ENCODE peak calls at places on chromosomes 11 and 22, in five cellular contexts. One of them, this sample, is unnamed.

GRCh38 chr22:27731621-27732020 is 69.9 kb downstream of the MN1 start:
- DNase-seq in fibroblast of mammary gland: no peak
- DNase-seq in IMR-90: no peak
- DNase-seq in erythroblast: no peak
- DNase-seq in heart right ventricle: no peak
- DNase-seq in this sample: no peak

GRCh38 chr11:595400-595799 is 19.1 kb downstream of the PHRF1 start:
- DNase-seq in IMR-90: no peak
- DNase-seq in heart right ventricle: no peak
- DNase-seq in fibroblast of mammary gland: no peak
- DNase-seq in erythroblast: no peak
- DNase-seq in this sample: no peak

GRCh38 chr22:31173386-31174145 is 13.6 kb downstream of the RNF185 start:
- DNase-seq in erythroblast: no peak
- DNase-seq in fibroblast of mammary gland: peak; percentile 86
- DNase-seq in IMR-90: peak; percentile 95
- DNase-seq in heart right ventricle: no peak
- DNase-seq in this sample: peak; percentile 89

GRCh38 chr11:123218451-123218850 is 23.4 kb upstream of the CLMP start:
- DNase-seq in IMR-90: peak; percentile 44
- DNase-seq in erythroblast: no peak
- DNase-seq in heart right ventricle: no peak
- DNase-seq in fibroblast of mammary gland: no peak
- DNase-seq in this sample: peak; percentile 47

GRCh38 chr22:17781319-17782031 is 7.2 kb upstream of the BID start:
- DNase-seq in heart right ventricle: no peak
- DNase-seq in IMR-90: peak; percentile 94
- DNase-seq in erythroblast: peak; percentile 35
- DNase-seq in fibroblast of mammary gland: peak; percentile 80
- DNase-seq in this sample: peak; percentile 83

GRCh38 chr22:43996170-43996980 is 27.7 kb upstream of the PARVB start:
- DNase-seq in heart right ventricle: peak; percentile 64
- DNase-seq in erythroblast: no peak
- DNase-seq in IMR-90: no peak
- DNase-seq in fibroblast of mammary gland: no peak
- DNase-seq in this sample: no peak

GRCh38 chr22:39815882-39816395 is 77.6 kb downstream of the ENTHD1 start:
- DNase-seq in heart right ventricle: no peak
- DNase-seq in IMR-90: no peak
- DNase-seq in fibroblast of mammary gland: peak; percentile 42
- DNase-seq in erythroblast: no peak
- DNase-seq in this sample: no peak

GRCh38 chr11:114163231-114163631 is 103.7 kb downstream of the ZBTB16 start:
- DNase-seq in fibroblast of mammary gland: peak; percentile 95
- DNase-seq in heart right ventricle: no peak
- DNase-seq in IMR-90: peak; percentile 5
- DNase-seq in erythroblast: no peak
- DNase-seq in this sample: no peak

GRCh38 chr11:88810420-88811097 is 255.2 kb downstream of the GRM5 start:
- DNase-seq in fibroblast of mammary gland: no peak
- DNase-seq in heart right ventricle: no peak
- DNase-seq in erythroblast: no peak
- DNase-seq in IMR-90: no peak
- DNase-seq in this sample: no peak

GRCh38 chr22:38700271-38700788 is 413 bp downstream of the JOSD1 start:
- DNase-seq in fibroblast of mammary gland: peak; percentile 48
- DNase-seq in IMR-90: no peak
- DNase-seq in erythroblast: no peak
- DNase-seq in heart right ventricle: peak; percentile 78
- DNase-seq in this sample: peak; percentile 76

GRCh38 chr11:104968365-104968855 is at the start of gene CASP4:
- DNase-seq in erythroblast: peak; percentile 45
- DNase-seq in fibroblast of mammary gland: peak; percentile 85
- DNase-seq in IMR-90: peak; percentile 78
- DNase-seq in heart right ventricle: no peak
- DNase-seq in this sample: peak; percentile 87

GRCh38 chr11:33319965-33320813 is 63.0 kb downstream of the HIPK3 start:
- DNase-seq in fibroblast of mammary gland: no peak
- DNase-seq in IMR-90: no peak
- DNase-seq in erythroblast: peak; percentile 22
- DNase-seq in heart right ventricle: no peak
- DNase-seq in this sample: no peak

GRCh38 chr22:39643311-39644083 is 72.9 kb downstream of the CACNA1I start:
- DNase-seq in erythroblast: no peak
- DNase-seq in fibroblast of mammary gland: peak; percentile 33
- DNase-seq in heart right ventricle: no peak
- DNase-seq in IMR-90: peak; percentile 46
- DNase-seq in this sample: no peak

GRCh38 chr11:2804701-2805387 is 80.7 kb downstream of the CDKN1C start:
- DNase-seq in fibroblast of mammary gland: no peak
- DNase-seq in erythroblast: no peak
- DNase-seq in IMR-90: no peak
- DNase-seq in heart right ventricle: peak; percentile 48
- DNase-seq in this sample: no peak

GRCh38 chr11:76288166-76288978 is 82.1 kb upstream of the WNT11 start:
- DNase-seq in heart right ventricle: no peak
- DNase-seq in IMR-90: no peak
- DNase-seq in fibroblast of mammary gland: no peak
- DNase-seq in erythroblast: no peak
- DNase-seq in this sample: no peak

GRCh38 chr11:81165164-81165563 is 1568.5 kb downstream of the FAM181B start:
- DNase-seq in IMR-90: no peak
- DNase-seq in heart right ventricle: no peak
- DNase-seq in fibroblast of mammary gland: no peak
- DNase-seq in erythroblast: no peak
- DNase-seq in this sample: no peak

GRCh38 chr11:112225753-112226061 is 521 bp upstream of the PTS start:
- DNase-seq in IMR-90: peak; percentile 71
- DNase-seq in heart right ventricle: no peak
- DNase-seq in fibroblast of mammary gland: peak; percentile 86
- DNase-seq in erythroblast: no peak
- DNase-seq in this sample: peak; percentile 88

GRCh38 chr11:31806186-31806943 is 4.8 kb downstream of the PAX6 start:
- DNase-seq in heart right ventricle: no peak
- DNase-seq in IMR-90: no peak
- DNase-seq in fibroblast of mammary gland: no peak
- DNase-seq in erythroblast: no peak
- DNase-seq in this sample: no peak

GRCh38 chr22:37995460-37995859 is 11.1 kb upstream of the SOX10 start:
- DNase-seq in heart right ventricle: no peak
- DNase-seq in fibroblast of mammary gland: no peak
- DNase-seq in erythroblast: no peak
- DNase-seq in IMR-90: no peak
- DNase-seq in this sample: no peak

GRCh38 chr11:84522331-84522730 is 1104.8 kb downstream of the DLG2 start:
- DNase-seq in heart right ventricle: no peak
- DNase-seq in erythroblast: no peak
- DNase-seq in IMR-90: no peak
- DNase-seq in fibroblast of mammary gland: peak; percentile 69
- DNase-seq in this sample: no peak

GRCh38 chr11:9972917-9973504 is 309.1 kb downstream of the SWAP70 start:
- DNase-seq in heart right ventricle: no peak
- DNase-seq in IMR-90: peak; percentile 70
- DNase-seq in erythroblast: peak; percentile 49
- DNase-seq in fibroblast of mammary gland: peak; percentile 74
- DNase-seq in this sample: peak; percentile 67

GRCh38 chr22:48902001-48902869 is 925.4 kb downstream of the BRD1 start:
- DNase-seq in fibroblast of mammary gland: no peak
- DNase-seq in IMR-90: no peak
- DNase-seq in erythroblast: no peak
- DNase-seq in heart right ventricle: no peak
- DNase-seq in this sample: no peak

GRCh38 chr11:22192642-22193347 is at the start of gene ANO5:
- DNase-seq in erythroblast: peak; percentile 7
- DNase-seq in IMR-90: no peak
- DNase-seq in fibroblast of mammary gland: no peak
- DNase-seq in heart right ventricle: peak; percentile 78
- DNase-seq in this sample: no peak

GRCh38 chr22:39475902-39476301 is 19.1 kb downstream of the MGAT3 start:
- DNase-seq in fibroblast of mammary gland: no peak
- DNase-seq in heart right ventricle: peak; percentile 54
- DNase-seq in erythroblast: peak; percentile 24
- DNase-seq in IMR-90: no peak
- DNase-seq in this sample: no peak

GRCh38 chr11:128179049-128179448 is 408.3 kb downstream of the ETS1 start:
- DNase-seq in heart right ventricle: no peak
- DNase-seq in fibroblast of mammary gland: peak; percentile 51
- DNase-seq in erythroblast: no peak
- DNase-seq in IMR-90: no peak
- DNase-seq in this sample: no peak

GRCh38 chr22:33515733-33516297 is 404.5 kb downstream of the LARGE1 start:
- DNase-seq in fibroblast of mammary gland: no peak
- DNase-seq in erythroblast: no peak
- DNase-seq in heart right ventricle: peak; percentile 42
- DNase-seq in IMR-90: no peak
- DNase-seq in this sample: no peak

GRCh38 chr22:40449676-40450035 is 79.3 kb downstream of the SGSM3 start:
- DNase-seq in heart right ventricle: no peak
- DNase-seq in fibroblast of mammary gland: peak; percentile 70
- DNase-seq in IMR-90: peak; percentile 62
- DNase-seq in erythroblast: no peak
- DNase-seq in this sample: peak; percentile 76

GRCh38 chr11:858993-859339 is 16.3 kb downstream of the TSPAN4 start:
- DNase-seq in heart right ventricle: no peak
- DNase-seq in erythroblast: no peak
- DNase-seq in IMR-90: no peak
- DNase-seq in fibroblast of mammary gland: no peak
- DNase-seq in this sample: no peak

GRCh38 chr11:72764503-72764902 is 12.3 kb upstream of the ARAP1 start:
- DNase-seq in erythroblast: no peak
- DNase-seq in IMR-90: no peak
- DNase-seq in fibroblast of mammary gland: no peak
- DNase-seq in heart right ventricle: no peak
- DNase-seq in this sample: no peak

GRCh38 chr11:61494341-61495038 is 14.1 kb upstream of the LRRC10B start:
- DNase-seq in erythroblast: no peak
- DNase-seq in IMR-90: no peak
- DNase-seq in fibroblast of mammary gland: no peak
- DNase-seq in heart right ventricle: no peak
- DNase-seq in this sample: no peak

GRCh38 chr11:12680246-12680939 is 6.2 kb downstream of the TEAD1 start:
- DNase-seq in heart right ventricle: peak; percentile 82
- DNase-seq in IMR-90: peak; percentile 91
- DNase-seq in fibroblast of mammary gland: peak; percentile 92
- DNase-seq in erythroblast: peak; percentile 74
- DNase-seq in this sample: peak; percentile 90

GRCh38 chr11:79019981-79020380 is 420.8 kb downstream of the TENM4 start:
- DNase-seq in erythroblast: no peak
- DNase-seq in heart right ventricle: no peak
- DNase-seq in IMR-90: no peak
- DNase-seq in fibroblast of mammary gland: no peak
- DNase-seq in this sample: no peak

GRCh38 chr11:80773919-80774318 is 1333.1 kb upstream of the TENM4 start:
- DNase-seq in heart right ventricle: no peak
- DNase-seq in erythroblast: no peak
- DNase-seq in fibroblast of mammary gland: no peak
- DNase-seq in IMR-90: no peak
- DNase-seq in this sample: no peak

GRCh38 chr11:73365352-73366264 is 10.6 kb upstream of the RELT start:
- DNase-seq in heart right ventricle: no peak
- DNase-seq in erythroblast: no peak
- DNase-seq in IMR-90: no peak
- DNase-seq in fibroblast of mammary gland: no peak
- DNase-seq in this sample: no peak

GRCh38 chr11:12669930-12670329 is 4.3 kb upstream of the TEAD1 start:
- DNase-seq in heart right ventricle: no peak
- DNase-seq in fibroblast of mammary gland: peak; percentile 78
- DNase-seq in erythroblast: no peak
- DNase-seq in IMR-90: peak; percentile 81
- DNase-seq in this sample: peak; percentile 53

GRCh38 chr11:115761348-115761747 is 257.1 kb upstream of the CADM1 start:
- DNase-seq in heart right ventricle: peak; percentile 22
- DNase-seq in IMR-90: no peak
- DNase-seq in erythroblast: no peak
- DNase-seq in fibroblast of mammary gland: no peak
- DNase-seq in this sample: no peak

GRCh38 chr22:36029406-36029755 is 757 bp upstream of the RBFOX2 start:
- DNase-seq in IMR-90: peak; percentile 38
- DNase-seq in heart right ventricle: no peak
- DNase-seq in erythroblast: no peak
- DNase-seq in fibroblast of mammary gland: peak; percentile 44
- DNase-seq in this sample: no peak

GRCh38 chr11:23359297-23359696 is 499.0 kb upstream of the CCDC179 start:
- DNase-seq in fibroblast of mammary gland: peak; percentile 93
- DNase-seq in erythroblast: no peak
- DNase-seq in heart right ventricle: no peak
- DNase-seq in IMR-90: peak; percentile 97
- DNase-seq in this sample: peak; percentile 85